ENCODE peak calls at places on chromosomes 1 and 21, in five cellular contexts. E, Y, A, Q and K are unnamed samples.

GRCh38 chr1:243263824-243264223 is 8.0 kb downstream of the SDCCAG8 start:
- DNase-seq in E (no peak), Y (no peak), A (no peak), Q (no peak), K (no peak)

GRCh38 chr1:214917081-214917635 is 165.4 kb upstream of the KCNK2 start:
- DNase-seq in E (no peak), Y (no peak), A (no peak), Q (no peak), K (no peak)

GRCh38 chr1:163197022-163197421 is 5.7 kb downstream of the RGS5 start:
- DNase-seq in E (no peak), Y (no peak), A (no peak), Q (no peak), K (no peak)

GRCh38 chr1:166999090-166999489 is 10.0 kb downstream of the MAEL start:
- DNase-seq in E (no peak), Y (peak), A (no peak), Q (no peak), K (no peak)

GRCh38 chr1:160414836-160415235 is 14.5 kb downstream of the VANGL2 start:
- DNase-seq in E (no peak), Y (no peak), A (peak), Q (no peak), K (no peak)

GRCh38 chr1:236639686-236640085 is 35.4 kb upstream of the HEATR1 start:
- DNase-seq in E (no peak), Y (no peak), A (no peak), Q (no peak), K (no peak)

GRCh38 chr1:77536813-77537212 is 145.6 kb downstream of the ZZZ3 start:
- DNase-seq in E (no peak), Y (peak), A (no peak), Q (no peak), K (no peak)

GRCh38 chr1:210571356-210572334 is 242.9 kb downstream of the HHAT start:
- DNase-seq in E (no peak), Y (no peak), A (no peak), Q (no peak), K (no peak)

GRCh38 chr1:210669951-210670350 is 341.2 kb downstream of the HHAT start:
- DNase-seq in E (no peak), Y (no peak), A (no peak), Q (no peak), K (no peak)

GRCh38 chr1:89953072-89953626 is 41.8 kb upstream of the ZNF326 start:
- DNase-seq in E (peak), Y (peak), A (no peak), Q (no peak), K (no peak)

GRCh38 chr21:39079617-39080016 is 103.6 kb downstream of the PSMG1 start:
- DNase-seq in E (peak), Y (peak), A (no peak), Q (no peak), K (no peak)

GRCh38 chr1:24149854-24150227 is 6.9 kb upstream of the IL22RA1 start:
- DNase-seq in E (peak), Y (peak), A (no peak), Q (no peak), K (no peak)

GRCh38 chr1:163315773-163316374 is 5.9 kb upstream of the NUF2 start:
- DNase-seq in E (peak), Y (peak), A (peak), Q (no peak), K (no peak)

GRCh38 chr1:36115200-36115669 is 9.8 kb downstream of the COL8A2 start:
- DNase-seq in E (peak), Y (peak), A (no peak), Q (no peak), K (no peak)

GRCh38 chr1:184409011-184409410 is 22.2 kb downstream of the C1orf21 start:
- DNase-seq in E (no peak), Y (peak), A (no peak), Q (no peak), K (no peak)

GRCh38 chr21:45417256-45417950 is 12.4 kb downstream of the COL18A1 start:
- DNase-seq in E (no peak), Y (no peak), A (no peak), Q (no peak), K (no peak)

GRCh38 chr1:59101518-59101917 is 195.4 kb upstream of the FGGY start:
- DNase-seq in E (no peak), Y (no peak), A (no peak), Q (no peak), K (no peak)

GRCh38 chr1:41322835-41323234 is 38.4 kb upstream of the FOXO6 start:
- DNase-seq in E (peak), Y (no peak), A (peak), Q (no peak), K (peak)

GRCh38 chr1:197149340-197149739 is 2.9 kb upstream of the ASPM start:
- DNase-seq in E (no peak), Y (no peak), A (no peak), Q (no peak), K (no peak)

GRCh38 chr1:246788895-246789338 is 64.7 kb downstream of the SCCPDH start:
- DNase-seq in E (no peak), Y (no peak), A (no peak), Q (no peak), K (no peak)

GRCh38 chr1:38018864-38019343 is 6.4 kb downstream of the UTP11 start:
- DNase-seq in E (no peak), Y (peak), A (peak), Q (no peak), K (no peak)

GRCh38 chr1:185996211-185996610 is 262.0 kb downstream of the HMCN1 start:
- DNase-seq in E (no peak), Y (peak), A (no peak), Q (no peak), K (no peak)

GRCh38 chr1:1216770-1217620 is 3.0 kb upstream of the TNFRSF4 start:
- DNase-seq in E (no peak), Y (no peak), A (no peak), Q (no peak), K (no peak)
- TF ChIP-seq CTCF in E (no peak), Y (no peak), A (no peak), Q (no peak), K (no peak)

DNA sequence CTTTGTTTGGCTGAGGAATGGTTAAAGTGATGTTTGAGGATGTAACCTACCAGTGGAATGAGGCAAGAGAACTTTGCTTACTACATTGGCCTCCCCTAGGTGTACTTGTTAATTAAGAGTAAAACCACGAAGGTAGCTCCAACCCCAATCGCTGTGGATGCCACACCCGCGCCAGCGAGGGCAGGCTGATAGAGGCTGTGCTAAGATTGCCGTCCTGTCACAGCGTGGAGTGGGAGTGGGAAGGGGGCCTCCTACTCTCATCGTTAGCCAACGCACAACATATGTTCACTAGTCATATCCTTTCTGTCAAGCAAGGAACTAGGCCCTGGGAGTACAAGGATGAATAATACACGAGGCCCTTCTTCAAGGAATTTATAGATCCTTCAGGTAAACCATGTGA is 99.6 kb downstream of the RUNX1 start:
- DNase-seq in E (no peak), Y (no peak), A (no peak), Q (no peak), K (no peak)
- TF ChIP-seq CTCF in E (no peak), Y (no peak), A (no peak), Q (no peak), K (no peak)

DNA sequence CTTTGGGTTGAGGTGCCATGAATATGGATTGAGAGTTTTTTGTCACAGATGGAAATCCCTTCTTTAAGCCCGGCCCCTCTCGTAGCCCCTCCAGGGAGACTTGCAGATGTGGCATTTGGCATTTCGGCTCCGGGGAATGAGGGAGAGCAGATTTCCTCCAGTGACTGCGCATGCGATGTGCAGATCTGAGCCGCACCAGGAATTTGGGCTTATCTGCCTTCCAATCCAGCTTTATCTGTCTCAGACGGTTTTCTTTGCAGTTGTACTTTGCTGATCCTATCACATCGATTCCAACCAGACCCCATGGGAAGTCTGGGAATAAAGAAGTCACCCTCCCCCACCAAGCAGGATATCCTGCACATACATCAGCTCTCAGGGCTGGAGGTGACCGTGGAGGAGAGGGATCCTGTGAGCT is 11.7 kb downstream of the KIF26B start:
- DNase-seq in E (no peak), Y (peak), A (no peak), Q (no peak), K (no peak)
- TF ChIP-seq CTCF in E (no peak), Y (no peak), A (no peak), Q (no peak), K (no peak)

GRCh38 chr21:41359289-41359688 is 2.5 kb upstream of the MX2 start:
- DNase-seq in E (no peak), Y (no peak), A (no peak), Q (no peak), K (no peak)
- TF ChIP-seq CTCF in E (no peak), Y (no peak), A (no peak), Q (no peak), K (no peak)

GRCh38 chr21:34890258-34890723 is 158.8 kb downstream of the RUNX1 start:
- DNase-seq in E (no peak), Y (no peak), A (no peak), Q (no peak), K (no peak)

GRCh38 chr21:34891610-34891943 is 157.5 kb downstream of the RUNX1 start:
- DNase-seq in E (no peak), Y (no peak), A (no peak), Q (no peak), K (no peak)

GRCh38 chr21:34892196-34892595 is 156.9 kb downstream of the RUNX1 start:
- DNase-seq in E (no peak), Y (peak), A (no peak), Q (no peak), K (no peak)

GRCh38 chr21:34889537-34890257 is 159.4 kb downstream of the RUNX1 start:
- DNase-seq in E (peak), Y (peak), A (peak), Q (peak), K (peak)

DNA sequence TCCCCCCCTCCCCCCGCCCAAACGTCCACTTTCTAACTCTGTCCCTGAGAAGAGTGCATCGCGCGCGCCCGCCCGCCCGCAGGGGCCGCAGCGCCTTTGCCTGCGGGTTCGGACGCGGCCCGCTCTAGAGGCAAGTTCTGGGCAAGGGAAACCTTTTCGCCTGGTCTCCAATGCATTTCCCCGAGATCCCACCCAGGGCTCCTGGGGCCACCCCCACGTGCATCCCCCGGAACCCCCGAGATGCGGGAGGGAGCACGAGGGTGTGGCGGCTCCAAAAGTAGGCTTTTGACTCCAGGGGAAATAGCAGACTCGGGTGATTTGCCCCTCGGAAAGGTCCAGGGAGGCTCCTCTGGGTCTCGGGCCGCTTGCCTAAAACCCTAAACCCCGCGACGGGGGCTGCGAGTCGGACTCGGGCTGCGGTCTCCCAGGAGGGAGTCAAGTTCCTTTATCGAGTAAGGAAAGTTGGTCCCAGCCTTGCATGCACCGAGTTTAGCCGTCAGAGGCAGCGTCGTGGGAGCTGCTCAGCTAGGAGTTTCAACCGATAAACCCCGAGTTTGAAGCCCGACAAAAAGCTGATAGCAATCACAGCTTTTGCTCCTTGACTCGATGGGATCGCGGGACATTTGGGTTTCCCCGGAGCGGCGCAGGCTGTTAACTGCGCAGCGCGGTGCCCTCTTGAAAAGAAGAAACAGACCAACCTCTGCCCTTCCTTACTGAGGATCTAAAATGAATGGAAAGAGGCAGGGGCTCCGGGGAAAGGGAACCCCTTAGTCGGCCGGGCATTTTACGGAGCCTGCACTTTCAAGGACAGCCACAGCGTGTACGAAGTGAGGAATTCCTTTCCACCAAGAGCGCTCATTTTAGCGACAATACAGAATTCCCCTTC is 158.1 kb downstream of the RUNX1 start:
- DNase-seq in E (no peak), Y (peak), A (peak), Q (peak), K (no peak)
- TF ChIP-seq CTCF in E (no peak), Y (no peak), A (no peak), Q (no peak), K (no peak)

GRCh38 chr1:2642560-2643413 is 10.0 kb upstream of the MMEL1 start:
- DNase-seq in E (peak), Y (peak), A (peak), Q (peak), K (peak)
- TF ChIP-seq CTCF in E (peak), Y (peak), A (peak), Q (no peak), K (no peak)

GRCh38 chr1:45836451-45836850 is 33.0 kb downstream of the MAST2 start:
- DNase-seq in E (no peak), Y (no peak), A (no peak), Q (no peak), K (no peak)
- TF ChIP-seq CTCF in E (no peak), Y (no peak), A (no peak), Q (no peak), K (no peak)

GRCh38 chr1:182029379-182030331 is 31.9 kb downstream of the ZNF648 start:
- DNase-seq in E (peak), Y (peak), A (peak), Q (peak), K (peak)

GRCh38 chr1:182032251-182032650 is 29.3 kb downstream of the ZNF648 start:
- DNase-seq in E (no peak), Y (no peak), A (no peak), Q (no peak), K (no peak)

GRCh38 chr1:182038220-182038619 is 23.3 kb downstream of the ZNF648 start:
- DNase-seq in E (no peak), Y (no peak), A (no peak), Q (no peak), K (no peak)

GRCh38 chr1:182035097-182035770 is 26.3 kb downstream of the ZNF648 start:
- DNase-seq in E (no peak), Y (no peak), A (no peak), Q (no peak), K (no peak)
- TF ChIP-seq CTCF in E (no peak), Y (no peak), A (no peak), Q (peak), K (peak)